ENCODE peak calls at places on chromosomes 6 and 20, in six cellular contexts. One of them, this sample, is unnamed. For H3K27me3, the result is how much of the 10 kb centered on the place peaks cover.

GRCh38 chr20:33668087-33668790 is 1.5 kb downstream of the ACTL10 start:
- DNase-seq in cardiac muscle cell: no peak
- DNase-seq in thyroid gland: no peak
- DNase-seq in endodermal cell: peak
- DNase-seq in stomach: peak
- DNase-seq in HCT116: no peak
- DNase-seq in this sample: no peak

GRCh38 chr20:51678041-51678697 is 90.0 kb downstream of the ATP9A start:
- DNase-seq in cardiac muscle cell: peak
- DNase-seq in thyroid gland: peak
- DNase-seq in endodermal cell: no peak
- DNase-seq in stomach: no peak
- DNase-seq in HCT116: no peak
- DNase-seq in this sample: no peak

GRCh38 chr6:44096615-44097014 is 30.6 kb downstream of the MRPL14 start:
- DNase-seq in cardiac muscle cell: peak
- DNase-seq in thyroid gland: peak
- DNase-seq in endodermal cell: peak
- DNase-seq in stomach: peak
- DNase-seq in HCT116: peak
- DNase-seq in this sample: no peak

GRCh38 chr20:52943185-52943841 is 28.8 kb upstream of the TSHZ2 start:
- DNase-seq in cardiac muscle cell: peak
- DNase-seq in thyroid gland: no peak
- DNase-seq in endodermal cell: no peak
- DNase-seq in stomach: no peak
- DNase-seq in HCT116: no peak
- DNase-seq in this sample: no peak

GRCh38 chr20:50630578-50631263 is 60.6 kb downstream of the RIPOR3 start:
- DNase-seq in cardiac muscle cell: no peak
- DNase-seq in thyroid gland: no peak
- DNase-seq in endodermal cell: no peak
- DNase-seq in stomach: no peak
- DNase-seq in HCT116: no peak
- DNase-seq in this sample: no peak

GRCh38 chr6:43972915-43973304 is 154.3 kb downstream of the MRPL14 start:
- DNase-seq in cardiac muscle cell: peak
- DNase-seq in thyroid gland: peak
- DNase-seq in endodermal cell: peak
- DNase-seq in stomach: peak
- DNase-seq in HCT116: no peak
- DNase-seq in this sample: no peak

GRCh38 chr6:158313989-158314388 is 1.7 kb downstream of the TULP4 start:
- DNase-seq in cardiac muscle cell: no peak
- DNase-seq in thyroid gland: peak
- DNase-seq in endodermal cell: no peak
- DNase-seq in stomach: no peak
- DNase-seq in HCT116: no peak
- DNase-seq in this sample: no peak

GRCh38 chr20:20743511-20744169 is 31.2 kb upstream of the RALGAPA2 start:
- DNase-seq in cardiac muscle cell: peak
- DNase-seq in thyroid gland: peak
- DNase-seq in endodermal cell: peak
- DNase-seq in stomach: peak
- DNase-seq in HCT116: no peak
- DNase-seq in this sample: no peak

GRCh38 chr6:5205035-5205469 is 55.7 kb downstream of the LYRM4 start:
- DNase-seq in cardiac muscle cell: no peak
- DNase-seq in thyroid gland: no peak
- DNase-seq in endodermal cell: no peak
- DNase-seq in stomach: no peak
- DNase-seq in HCT116: no peak
- DNase-seq in this sample: no peak

GRCh38 chr6:40550096-40550731 is 37.0 kb downstream of the LRFN2 start:
- DNase-seq in cardiac muscle cell: peak
- DNase-seq in thyroid gland: peak
- DNase-seq in endodermal cell: peak
- DNase-seq in stomach: peak
- DNase-seq in HCT116: peak
- DNase-seq in this sample: no peak

GRCh38 chr20:47927385-47927851 is 142.1 kb upstream of the SULF2 start:
- DNase-seq in cardiac muscle cell: no peak
- DNase-seq in thyroid gland: no peak
- DNase-seq in endodermal cell: no peak
- DNase-seq in stomach: no peak
- DNase-seq in HCT116: no peak
- DNase-seq in this sample: no peak

GRCh38 chr6:38794682-38795081 is 79.6 kb downstream of the DNAH8 start:
- DNase-seq in cardiac muscle cell: no peak
- DNase-seq in thyroid gland: no peak
- DNase-seq in endodermal cell: no peak
- DNase-seq in stomach: no peak
- DNase-seq in HCT116: no peak
- DNase-seq in this sample: no peak

GRCh38 chr6:142907544-142907943 is 37.4 kb downstream of the HIVEP2 start:
- DNase-seq in cardiac muscle cell: no peak
- DNase-seq in thyroid gland: no peak
- DNase-seq in endodermal cell: no peak
- DNase-seq in stomach: no peak
- DNase-seq in HCT116: no peak
- DNase-seq in this sample: no peak

GRCh38 chr20:46122071-46122470 is 4.0 kb downstream of the CD40 start:
- DNase-seq in cardiac muscle cell: peak
- DNase-seq in thyroid gland: no peak
- DNase-seq in endodermal cell: no peak
- DNase-seq in stomach: peak
- DNase-seq in HCT116: no peak
- DNase-seq in this sample: peak

GRCh38 chr6:36373368-36374009 is 14.0 kb downstream of the ETV7 start:
- DNase-seq in cardiac muscle cell: no peak
- DNase-seq in thyroid gland: no peak
- DNase-seq in endodermal cell: no peak
- DNase-seq in stomach: no peak
- DNase-seq in HCT116: no peak
- DNase-seq in this sample: no peak

GRCh38 chr20:47318027-47318595 is 38.4 kb downstream of the ZMYND8 start:
- DNase-seq in cardiac muscle cell: no peak
- DNase-seq in thyroid gland: peak
- DNase-seq in endodermal cell: peak
- DNase-seq in stomach: no peak
- DNase-seq in HCT116: no peak
- DNase-seq in this sample: no peak

GRCh38 chr20:15927893-15928650 is 645.2 kb downstream of the KIF16B start:
- DNase-seq in cardiac muscle cell: no peak
- DNase-seq in thyroid gland: no peak
- DNase-seq in endodermal cell: no peak
- DNase-seq in stomach: no peak
- DNase-seq in HCT116: no peak
- DNase-seq in this sample: no peak

GRCh38 chr6:85674604-85675003 is 31.9 kb upstream of the SYNCRIP start:
- DNase-seq in cardiac muscle cell: no peak
- DNase-seq in thyroid gland: no peak
- DNase-seq in endodermal cell: no peak
- DNase-seq in stomach: no peak
- DNase-seq in HCT116: no peak
- DNase-seq in this sample: no peak

GRCh38 chr6:106223300-106223930 is 102.1 kb downstream of the ATG5 start:
- DNase-seq in cardiac muscle cell: peak
- DNase-seq in thyroid gland: peak
- DNase-seq in endodermal cell: peak
- DNase-seq in stomach: peak
- DNase-seq in HCT116: peak
- DNase-seq in this sample: peak

GRCh38 chr6:141988954-141989705 is 143.6 kb upstream of the GJE1 start:
- DNase-seq in cardiac muscle cell: peak
- DNase-seq in thyroid gland: no peak
- DNase-seq in endodermal cell: peak
- DNase-seq in stomach: no peak
- DNase-seq in HCT116: peak
- DNase-seq in this sample: peak

GRCh38 chr20:36573103-36573797 is at the start of gene TGIF2:
- DNase-seq in cardiac muscle cell: peak
- DNase-seq in thyroid gland: peak
- DNase-seq in endodermal cell: peak
- DNase-seq in stomach: peak
- DNase-seq in HCT116: peak
- DNase-seq in this sample: no peak

GRCh38 chr6:140226637-140227036 is 852.2 kb upstream of the CITED2 start:
- DNase-seq in cardiac muscle cell: no peak
- DNase-seq in thyroid gland: no peak
- DNase-seq in endodermal cell: no peak
- DNase-seq in stomach: no peak
- DNase-seq in HCT116: no peak
- DNase-seq in this sample: no peak

GRCh38 chr20:57092112-57092899 is 174.1 kb downstream of the BMP7 start:
- DNase-seq in cardiac muscle cell: peak
- DNase-seq in thyroid gland: peak
- DNase-seq in endodermal cell: peak
- DNase-seq in stomach: peak
- DNase-seq in HCT116: peak
- DNase-seq in this sample: no peak

GRCh38 chr20:51036827-51037229 is 13.9 kb upstream of the KCNG1 start:
- DNase-seq in cardiac muscle cell: no peak
- DNase-seq in thyroid gland: no peak
- DNase-seq in endodermal cell: no peak
- DNase-seq in stomach: no peak
- DNase-seq in HCT116: peak
- DNase-seq in this sample: no peak

GRCh38 chr6:78910611-78911134 is 43.3 kb downstream of the IRAK1BP1 start:
- DNase-seq in cardiac muscle cell: peak
- DNase-seq in thyroid gland: no peak
- DNase-seq in endodermal cell: peak
- DNase-seq in stomach: no peak
- DNase-seq in HCT116: no peak
- DNase-seq in this sample: no peak

GRCh38 chr20:34322267-34323105 is 19.3 kb upstream of the AHCY start:
- DNase-seq in cardiac muscle cell: no peak
- DNase-seq in thyroid gland: no peak
- DNase-seq in endodermal cell: no peak
- DNase-seq in stomach: no peak
- DNase-seq in HCT116: no peak
- DNase-seq in this sample: no peak

GRCh38 chr6:30955367-30956042 is 14.7 kb downstream of the MUCL3 start:
- DNase-seq in cardiac muscle cell: peak
- DNase-seq in thyroid gland: peak
- DNase-seq in endodermal cell: peak
- DNase-seq in stomach: peak
- DNase-seq in HCT116: no peak
- DNase-seq in this sample: no peak

GRCh38 chr6:31558631-31559500 is 11.5 kb downstream of the NFKBIL1 start:
- DNase-seq in cardiac muscle cell: peak
- DNase-seq in thyroid gland: no peak
- DNase-seq in endodermal cell: no peak
- DNase-seq in stomach: no peak
- DNase-seq in HCT116: no peak
- DNase-seq in this sample: no peak

GRCh38 chr20:21933526-21933925 is 228.1 kb downstream of the PAX1 start:
- DNase-seq in cardiac muscle cell: no peak
- DNase-seq in thyroid gland: no peak
- DNase-seq in endodermal cell: no peak
- DNase-seq in stomach: no peak
- DNase-seq in HCT116: no peak
- DNase-seq in this sample: no peak

GRCh38 chr6:105402090-105402980 is 547 bp downstream of the PREP start:
- DNase-seq in cardiac muscle cell: peak
- DNase-seq in thyroid gland: no peak
- DNase-seq in endodermal cell: peak
- DNase-seq in stomach: peak
- DNase-seq in HCT116: no peak
- DNase-seq in this sample: no peak

GRCh38 chr6:170437719-170438401 is 115.2 kb downstream of the PSMB1 start:
- DNase-seq in cardiac muscle cell: no peak
- DNase-seq in thyroid gland: no peak
- DNase-seq in endodermal cell: peak
- DNase-seq in stomach: no peak
- DNase-seq in HCT116: no peak
- DNase-seq in this sample: no peak

DNA sequence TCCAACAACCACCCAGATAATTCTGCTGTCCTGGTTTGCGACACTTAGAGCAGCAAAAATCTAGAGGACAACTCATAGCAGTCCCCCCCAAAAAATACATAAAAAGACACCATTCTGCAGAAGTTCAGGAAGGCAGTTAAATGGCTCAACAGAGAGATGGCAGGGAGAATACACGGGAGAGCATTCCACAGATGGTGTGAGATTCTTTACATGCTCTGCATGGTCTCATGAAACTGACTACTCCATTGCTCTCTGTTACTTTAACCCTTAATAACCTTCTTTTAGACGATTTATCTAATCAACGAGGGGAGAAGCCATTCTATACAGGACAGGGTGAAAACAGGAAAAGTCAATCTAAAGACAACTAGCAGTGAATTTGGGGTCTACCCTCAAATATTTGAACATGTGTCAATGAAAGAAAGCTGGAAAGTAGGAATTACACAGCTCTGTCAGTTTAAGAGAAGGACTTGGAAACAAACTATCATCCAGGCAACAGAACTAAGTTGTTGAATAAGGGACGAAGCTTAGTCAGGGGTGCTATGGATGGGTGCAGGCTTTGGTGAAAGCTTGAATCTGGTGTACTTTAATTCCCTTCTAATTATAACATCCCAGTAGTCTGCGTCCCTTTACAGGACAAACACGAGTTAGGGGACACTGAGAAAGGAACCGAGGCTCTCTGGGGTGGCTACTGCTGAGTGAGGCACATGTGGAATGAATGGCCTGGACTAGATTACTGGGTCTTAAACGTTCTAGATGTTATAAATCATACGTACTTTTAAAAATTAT is 5.1 kb downstream of the PERP start:
- DNase-seq in cardiac muscle cell: no peak
- DNase-seq in thyroid gland: no peak
- DNase-seq in endodermal cell: no peak
- DNase-seq in stomach: no peak
- DNase-seq in HCT116: no peak
- DNase-seq in this sample: no peak
- H3K4me3 ChIP-seq in cardiac muscle cell: no peak
- H3K4me3 ChIP-seq in thyroid gland: no peak
- H3K4me3 ChIP-seq in endodermal cell: peak
- H3K4me3 ChIP-seq in stomach: no peak
- H3K4me3 ChIP-seq in HCT116: no peak
- H3K4me3 ChIP-seq in this sample: no peak

GRCh38 chr6:68743099-68743498 is 108.0 kb downstream of the ADGRB3 start:
- DNase-seq in cardiac muscle cell: no peak
- DNase-seq in thyroid gland: no peak
- DNase-seq in endodermal cell: no peak
- DNase-seq in stomach: no peak
- DNase-seq in HCT116: no peak
- DNase-seq in this sample: no peak
- H3K27me3 ChIP-seq in cardiac muscle cell: under half
- H3K27me3 ChIP-seq in thyroid gland: under half
- H3K27me3 ChIP-seq in endodermal cell: under half
- H3K27me3 ChIP-seq in stomach: under half
- H3K27me3 ChIP-seq in HCT116: under half
- H3K27me3 ChIP-seq in this sample: under half

GRCh38 chr20:40706977-40707582 is 18.0 kb upstream of the MAFB start:
- DNase-seq in cardiac muscle cell: no peak
- DNase-seq in thyroid gland: no peak
- DNase-seq in endodermal cell: peak
- DNase-seq in stomach: no peak
- DNase-seq in HCT116: peak
- DNase-seq in this sample: no peak
- TF ChIP-seq CTCF in cardiac muscle cell: no peak
- TF ChIP-seq CTCF in thyroid gland: no peak
- TF ChIP-seq CTCF in endodermal cell: peak
- TF ChIP-seq CTCF in stomach: no peak
- TF ChIP-seq CTCF in HCT116: peak
- TF ChIP-seq CTCF in this sample: no peak

GRCh38 chr6:122399055-122399347 is 451 bp upstream of the HSF2 start:
- DNase-seq in cardiac muscle cell: no peak
- DNase-seq in thyroid gland: no peak
- DNase-seq in endodermal cell: no peak
- DNase-seq in stomach: no peak
- DNase-seq in HCT116: no peak
- DNase-seq in this sample: no peak
- H3K4me3 ChIP-seq in cardiac muscle cell: no peak
- H3K4me3 ChIP-seq in thyroid gland: no peak
- H3K4me3 ChIP-seq in endodermal cell: peak
- H3K4me3 ChIP-seq in stomach: peak
- H3K4me3 ChIP-seq in HCT116: peak
- H3K4me3 ChIP-seq in this sample: peak